ENCODE peak calls at places on chromosomes 2 and 18, in ten cellular contexts. One of them, this sample, is unnamed.

GRCh38 chr2:163652741-163653140 is 83.1 kb downstream of the FIGN start:
- DNase-seq in A549: no peak
- DNase-seq in NCI-H69: peak
- DNase-seq in sciatic nerve: no peak
- DNase-seq in 8988T: no peak
- DNase-seq in activated naive CD8-positive, alpha-beta T cell treated with anti-CD3 and anti-CD28 coated beads, Interleukin-2, amount 50 U/mL, for 16 hours: no peak
- DNase-seq in DMS 273 treated with DMSO at 0.1 percent for 48 hours: no peak
- DNase-seq in GM04504: no peak
- DNase-seq in NCI-H2081 treated with DMSO at 0.1 percent for 48 hours: no peak
- DNase-seq in epithelial cell of prostate: no peak
- DNase-seq in this sample: no peak

GRCh38 chr18:31192086-31192776 is 29.6 kb upstream of the DSC1 start:
- DNase-seq in activated naive CD8-positive, alpha-beta T cell treated with anti-CD3 and anti-CD28 coated beads, Interleukin-2, amount 50 U/mL, for 16 hours: no peak
- DNase-seq in DMS 273 treated with DMSO at 0.1 percent for 48 hours: no peak
- DNase-seq in sciatic nerve: no peak
- DNase-seq in epithelial cell of prostate: peak
- DNase-seq in GM04504: no peak
- DNase-seq in NCI-H2081 treated with DMSO at 0.1 percent for 48 hours: no peak
- DNase-seq in A549: no peak
- DNase-seq in 8988T: no peak
- DNase-seq in NCI-H69: no peak
- DNase-seq in this sample: no peak

GRCh38 chr2:72931280-72931910 is 14.1 kb downstream of the EMX1 start:
- DNase-seq in A549: no peak
- DNase-seq in DMS 273 treated with DMSO at 0.1 percent for 48 hours: no peak
- DNase-seq in epithelial cell of prostate: no peak
- DNase-seq in sciatic nerve: peak
- DNase-seq in activated naive CD8-positive, alpha-beta T cell treated with anti-CD3 and anti-CD28 coated beads, Interleukin-2, amount 50 U/mL, for 16 hours: no peak
- DNase-seq in GM04504: no peak
- DNase-seq in 8988T: no peak
- DNase-seq in NCI-H2081 treated with DMSO at 0.1 percent for 48 hours: no peak
- DNase-seq in NCI-H69: no peak
- DNase-seq in this sample: peak

GRCh38 chr18:58054041-58054733 is 10.2 kb downstream of the NEDD4L start:
- DNase-seq in A549: no peak
- DNase-seq in DMS 273 treated with DMSO at 0.1 percent for 48 hours: no peak
- DNase-seq in activated naive CD8-positive, alpha-beta T cell treated with anti-CD3 and anti-CD28 coated beads, Interleukin-2, amount 50 U/mL, for 16 hours: no peak
- DNase-seq in GM04504: no peak
- DNase-seq in NCI-H2081 treated with DMSO at 0.1 percent for 48 hours: no peak
- DNase-seq in epithelial cell of prostate: no peak
- DNase-seq in NCI-H69: no peak
- DNase-seq in 8988T: no peak
- DNase-seq in sciatic nerve: no peak
- DNase-seq in this sample: peak

GRCh38 chr2:68698567-68699377 is 35.8 kb upstream of the ARHGAP25 start:
- DNase-seq in GM04504: no peak
- DNase-seq in A549: no peak
- DNase-seq in 8988T: no peak
- DNase-seq in sciatic nerve: no peak
- DNase-seq in epithelial cell of prostate: no peak
- DNase-seq in NCI-H69: peak
- DNase-seq in NCI-H2081 treated with DMSO at 0.1 percent for 48 hours: peak
- DNase-seq in DMS 273 treated with DMSO at 0.1 percent for 48 hours: peak
- DNase-seq in activated naive CD8-positive, alpha-beta T cell treated with anti-CD3 and anti-CD28 coated beads, Interleukin-2, amount 50 U/mL, for 16 hours: no peak
- DNase-seq in this sample: no peak

GRCh38 chr2:192373244-192373643 is 178.5 kb upstream of the TMEFF2 start:
- DNase-seq in activated naive CD8-positive, alpha-beta T cell treated with anti-CD3 and anti-CD28 coated beads, Interleukin-2, amount 50 U/mL, for 16 hours: no peak
- DNase-seq in sciatic nerve: no peak
- DNase-seq in DMS 273 treated with DMSO at 0.1 percent for 48 hours: no peak
- DNase-seq in epithelial cell of prostate: no peak
- DNase-seq in 8988T: no peak
- DNase-seq in NCI-H69: no peak
- DNase-seq in GM04504: no peak
- DNase-seq in NCI-H2081 treated with DMSO at 0.1 percent for 48 hours: no peak
- DNase-seq in A549: no peak
- DNase-seq in this sample: no peak

GRCh38 chr2:134692461-134692860 is 26.3 kb downstream of the TMEM163 start:
- DNase-seq in epithelial cell of prostate: no peak
- DNase-seq in GM04504: no peak
- DNase-seq in NCI-H2081 treated with DMSO at 0.1 percent for 48 hours: no peak
- DNase-seq in sciatic nerve: no peak
- DNase-seq in A549: no peak
- DNase-seq in NCI-H69: peak
- DNase-seq in activated naive CD8-positive, alpha-beta T cell treated with anti-CD3 and anti-CD28 coated beads, Interleukin-2, amount 50 U/mL, for 16 hours: no peak
- DNase-seq in DMS 273 treated with DMSO at 0.1 percent for 48 hours: peak
- DNase-seq in 8988T: no peak
- DNase-seq in this sample: no peak

GRCh38 chr2:3122525-3122924 is 255.1 kb downstream of the EIPR1 start:
- DNase-seq in 8988T: no peak
- DNase-seq in epithelial cell of prostate: no peak
- DNase-seq in NCI-H2081 treated with DMSO at 0.1 percent for 48 hours: no peak
- DNase-seq in sciatic nerve: no peak
- DNase-seq in activated naive CD8-positive, alpha-beta T cell treated with anti-CD3 and anti-CD28 coated beads, Interleukin-2, amount 50 U/mL, for 16 hours: no peak
- DNase-seq in A549: no peak
- DNase-seq in DMS 273 treated with DMSO at 0.1 percent for 48 hours: no peak
- DNase-seq in GM04504: no peak
- DNase-seq in NCI-H69: no peak
- DNase-seq in this sample: no peak

GRCh38 chr18:36527740-36528455 is 230.4 kb downstream of the FHOD3 start:
- DNase-seq in 8988T: no peak
- DNase-seq in sciatic nerve: no peak
- DNase-seq in GM04504: no peak
- DNase-seq in activated naive CD8-positive, alpha-beta T cell treated with anti-CD3 and anti-CD28 coated beads, Interleukin-2, amount 50 U/mL, for 16 hours: no peak
- DNase-seq in NCI-H2081 treated with DMSO at 0.1 percent for 48 hours: no peak
- DNase-seq in A549: no peak
- DNase-seq in epithelial cell of prostate: no peak
- DNase-seq in DMS 273 treated with DMSO at 0.1 percent for 48 hours: no peak
- DNase-seq in NCI-H69: peak
- DNase-seq in this sample: peak

GRCh38 chr18:23547806-23548205 is 38.5 kb downstream of the NPC1 start:
- DNase-seq in sciatic nerve: no peak
- DNase-seq in NCI-H69: peak
- DNase-seq in epithelial cell of prostate: no peak
- DNase-seq in GM04504: no peak
- DNase-seq in DMS 273 treated with DMSO at 0.1 percent for 48 hours: no peak
- DNase-seq in activated naive CD8-positive, alpha-beta T cell treated with anti-CD3 and anti-CD28 coated beads, Interleukin-2, amount 50 U/mL, for 16 hours: no peak
- DNase-seq in A549: peak
- DNase-seq in NCI-H2081 treated with DMSO at 0.1 percent for 48 hours: no peak
- DNase-seq in 8988T: no peak
- DNase-seq in this sample: peak

GRCh38 chr2:168573128-168573903 is 117.2 kb downstream of the CERS6 start:
- DNase-seq in sciatic nerve: no peak
- DNase-seq in GM04504: peak
- DNase-seq in 8988T: no peak
- DNase-seq in A549: no peak
- DNase-seq in activated naive CD8-positive, alpha-beta T cell treated with anti-CD3 and anti-CD28 coated beads, Interleukin-2, amount 50 U/mL, for 16 hours: no peak
- DNase-seq in NCI-H69: peak
- DNase-seq in epithelial cell of prostate: no peak
- DNase-seq in NCI-H2081 treated with DMSO at 0.1 percent for 48 hours: no peak
- DNase-seq in DMS 273 treated with DMSO at 0.1 percent for 48 hours: no peak
- DNase-seq in this sample: no peak

GRCh38 chr2:71631411-71631931 is 178.1 kb downstream of the DYSF start:
- DNase-seq in DMS 273 treated with DMSO at 0.1 percent for 48 hours: no peak
- DNase-seq in 8988T: no peak
- DNase-seq in epithelial cell of prostate: no peak
- DNase-seq in activated naive CD8-positive, alpha-beta T cell treated with anti-CD3 and anti-CD28 coated beads, Interleukin-2, amount 50 U/mL, for 16 hours: no peak
- DNase-seq in GM04504: peak
- DNase-seq in NCI-H69: no peak
- DNase-seq in A549: no peak
- DNase-seq in sciatic nerve: no peak
- DNase-seq in NCI-H2081 treated with DMSO at 0.1 percent for 48 hours: no peak
- DNase-seq in this sample: no peak

GRCh38 chr2:95159690-95160449 is at the start of gene ZNF514:
- DNase-seq in DMS 273 treated with DMSO at 0.1 percent for 48 hours: no peak
- DNase-seq in 8988T: peak
- DNase-seq in epithelial cell of prostate: no peak
- DNase-seq in NCI-H2081 treated with DMSO at 0.1 percent for 48 hours: no peak
- DNase-seq in activated naive CD8-positive, alpha-beta T cell treated with anti-CD3 and anti-CD28 coated beads, Interleukin-2, amount 50 U/mL, for 16 hours: peak
- DNase-seq in sciatic nerve: peak
- DNase-seq in GM04504: peak
- DNase-seq in NCI-H69: peak
- DNase-seq in A549: peak
- DNase-seq in this sample: peak

GRCh38 chr2:121336528-121337294 is 51.7 kb upstream of the TFCP2L1 start:
- DNase-seq in A549: no peak
- DNase-seq in sciatic nerve: peak
- DNase-seq in epithelial cell of prostate: no peak
- DNase-seq in GM04504: no peak
- DNase-seq in NCI-H2081 treated with DMSO at 0.1 percent for 48 hours: no peak
- DNase-seq in 8988T: no peak
- DNase-seq in NCI-H69: no peak
- DNase-seq in activated naive CD8-positive, alpha-beta T cell treated with anti-CD3 and anti-CD28 coated beads, Interleukin-2, amount 50 U/mL, for 16 hours: no peak
- DNase-seq in DMS 273 treated with DMSO at 0.1 percent for 48 hours: no peak
- DNase-seq in this sample: no peak

GRCh38 chr18:50836521-50836957 is 16.7 kb upstream of the MRO start:
- DNase-seq in GM04504: no peak
- DNase-seq in DMS 273 treated with DMSO at 0.1 percent for 48 hours: no peak
- DNase-seq in 8988T: no peak
- DNase-seq in A549: no peak
- DNase-seq in NCI-H69: peak
- DNase-seq in sciatic nerve: no peak
- DNase-seq in NCI-H2081 treated with DMSO at 0.1 percent for 48 hours: no peak
- DNase-seq in activated naive CD8-positive, alpha-beta T cell treated with anti-CD3 and anti-CD28 coated beads, Interleukin-2, amount 50 U/mL, for 16 hours: no peak
- DNase-seq in epithelial cell of prostate: peak
- DNase-seq in this sample: peak

GRCh38 chr18:48663931-48664847 is 125.4 kb downstream of the CTIF start:
- DNase-seq in NCI-H2081 treated with DMSO at 0.1 percent for 48 hours: no peak
- DNase-seq in A549: peak
- DNase-seq in sciatic nerve: peak
- DNase-seq in activated naive CD8-positive, alpha-beta T cell treated with anti-CD3 and anti-CD28 coated beads, Interleukin-2, amount 50 U/mL, for 16 hours: no peak
- DNase-seq in 8988T: peak
- DNase-seq in DMS 273 treated with DMSO at 0.1 percent for 48 hours: no peak
- DNase-seq in GM04504: no peak
- DNase-seq in epithelial cell of prostate: no peak
- DNase-seq in NCI-H69: peak
- DNase-seq in this sample: peak

GRCh38 chr2:47336259-47337238 is 66.4 kb upstream of the MSH2 start:
- DNase-seq in epithelial cell of prostate: no peak
- DNase-seq in activated naive CD8-positive, alpha-beta T cell treated with anti-CD3 and anti-CD28 coated beads, Interleukin-2, amount 50 U/mL, for 16 hours: no peak
- DNase-seq in GM04504: no peak
- DNase-seq in sciatic nerve: no peak
- DNase-seq in DMS 273 treated with DMSO at 0.1 percent for 48 hours: no peak
- DNase-seq in NCI-H2081 treated with DMSO at 0.1 percent for 48 hours: no peak
- DNase-seq in A549: no peak
- DNase-seq in 8988T: no peak
- DNase-seq in NCI-H69: no peak
- DNase-seq in this sample: no peak

GRCh38 chr2:240392084-240392947 is 43.1 kb upstream of the GPC1 start:
- DNase-seq in NCI-H2081 treated with DMSO at 0.1 percent for 48 hours: no peak
- DNase-seq in A549: no peak
- DNase-seq in activated naive CD8-positive, alpha-beta T cell treated with anti-CD3 and anti-CD28 coated beads, Interleukin-2, amount 50 U/mL, for 16 hours: no peak
- DNase-seq in epithelial cell of prostate: no peak
- DNase-seq in NCI-H69: no peak
- DNase-seq in 8988T: no peak
- DNase-seq in sciatic nerve: peak
- DNase-seq in DMS 273 treated with DMSO at 0.1 percent for 48 hours: no peak
- DNase-seq in GM04504: peak
- DNase-seq in this sample: no peak

GRCh38 chr2:117128471-117128870 is 686.0 kb upstream of the DDX18 start:
- DNase-seq in NCI-H69: no peak
- DNase-seq in sciatic nerve: no peak
- DNase-seq in activated naive CD8-positive, alpha-beta T cell treated with anti-CD3 and anti-CD28 coated beads, Interleukin-2, amount 50 U/mL, for 16 hours: no peak
- DNase-seq in epithelial cell of prostate: no peak
- DNase-seq in A549: no peak
- DNase-seq in GM04504: no peak
- DNase-seq in DMS 273 treated with DMSO at 0.1 percent for 48 hours: no peak
- DNase-seq in NCI-H2081 treated with DMSO at 0.1 percent for 48 hours: no peak
- DNase-seq in 8988T: no peak
- DNase-seq in this sample: peak

GRCh38 chr18:23727707-23728493 is 38.6 kb downstream of the LAMA3 start:
- DNase-seq in GM04504: no peak
- DNase-seq in A549: no peak
- DNase-seq in epithelial cell of prostate: no peak
- DNase-seq in activated naive CD8-positive, alpha-beta T cell treated with anti-CD3 and anti-CD28 coated beads, Interleukin-2, amount 50 U/mL, for 16 hours: no peak
- DNase-seq in NCI-H2081 treated with DMSO at 0.1 percent for 48 hours: no peak
- DNase-seq in NCI-H69: no peak
- DNase-seq in DMS 273 treated with DMSO at 0.1 percent for 48 hours: no peak
- DNase-seq in 8988T: no peak
- DNase-seq in sciatic nerve: no peak
- DNase-seq in this sample: no peak

GRCh38 chr2:148756292-148756975 is 111.9 kb downstream of the EPC2 start:
- DNase-seq in A549: no peak
- DNase-seq in NCI-H69: no peak
- DNase-seq in GM04504: no peak
- DNase-seq in activated naive CD8-positive, alpha-beta T cell treated with anti-CD3 and anti-CD28 coated beads, Interleukin-2, amount 50 U/mL, for 16 hours: no peak
- DNase-seq in DMS 273 treated with DMSO at 0.1 percent for 48 hours: no peak
- DNase-seq in NCI-H2081 treated with DMSO at 0.1 percent for 48 hours: no peak
- DNase-seq in 8988T: peak
- DNase-seq in sciatic nerve: no peak
- DNase-seq in epithelial cell of prostate: peak
- DNase-seq in this sample: peak

This sample was measured in renal cortical epithelial cell.